ENCODE peak calls at places on chromosomes 11 and 22, in four cellular contexts. L is brain microvascular endothelial cell, J is left lung, I is psoas muscle. C is an unnamed sample.

GRCh38 chr11:85718991-85719807 is 33.2 kb upstream of the CCDC89 start:
- DNase-seq in L (peak), J (peak), I (peak), C (no peak)

GRCh38 chr11:17386331-17387084 is 2.0 kb downstream of the KCNJ11 start:
- DNase-seq in L (peak), J (peak), I (peak), C (no peak)

GRCh38 chr11:65506770-65507485 is 8.1 kb downstream of the MALAT1 start:
- DNase-seq in L (peak), J (no peak), I (peak), C (peak)

GRCh38 chr22:41908409-41909289 is 6.2 kb downstream of the SHISA8 start:
- DNase-seq in L (no peak), J (no peak), I (no peak), C (no peak)

GRCh38 chr22:48900327-48900597 is 927.4 kb downstream of the BRD1 start:
- DNase-seq in L (no peak), J (no peak), I (no peak), C (no peak)

GRCh38 chr11:118846181-118846946 is 37.3 kb upstream of the CXCR5 start:
- DNase-seq in L (no peak), J (no peak), I (no peak), C (no peak)

GRCh38 chr11:3123761-3124733 is 41.1 kb downstream of the OSBPL5 start:
- DNase-seq in L (peak), J (peak), I (peak), C (peak)

GRCh38 chr22:17791196-17791595 is 16.9 kb upstream of the BID start:
- DNase-seq in L (no peak), J (no peak), I (no peak), C (no peak)

GRCh38 chr11:13635290-13635689 is 33.2 kb upstream of the FAR1 start:
- DNase-seq in L (no peak), J (no peak), I (no peak), C (no peak)

GRCh38 chr22:39234867-39235687 is 9.7 kb downstream of the PDGFB start:
- DNase-seq in L (no peak), J (peak), I (peak), C (no peak)

GRCh38 chr11:58965246-58965985 is 26.1 kb downstream of the GLYATL1 start:
- DNase-seq in L (no peak), J (no peak), I (no peak), C (no peak)

GRCh38 chr11:113477321-113477720 is 2.1 kb upstream of the DRD2 start:
- DNase-seq in L (no peak), J (no peak), I (no peak), C (no peak)

GRCh38 chr11:124746621-124747243 is 5.3 kb downstream of the VSIG2 start:
- DNase-seq in L (peak), J (peak), I (peak), C (peak)

GRCh38 chr11:12693075-12693473 is 18.9 kb downstream of the TEAD1 start:
- DNase-seq in L (no peak), J (no peak), I (no peak), C (no peak)

GRCh38 chr11:61173456-61173855 is 12.2 kb upstream of the VPS37C start:
- DNase-seq in L (no peak), J (no peak), I (no peak), C (no peak)

GRCh38 chr22:43848366-43849171 is 13.7 kb downstream of the SULT4A1 start:
- DNase-seq in L (no peak), J (peak), I (no peak), C (no peak)
- TF ChIP-seq CTCF in L (peak), J (no peak), I (peak), C (no peak)

GRCh38 chr11:90476442-90477007 is 253.7 kb upstream of the CHORDC1 start:
- DNase-seq in L (peak), J (no peak), I (no peak), C (no peak)
- TF ChIP-seq CTCF in L (peak), J (no peak), I (peak), C (no peak)

DNA sequence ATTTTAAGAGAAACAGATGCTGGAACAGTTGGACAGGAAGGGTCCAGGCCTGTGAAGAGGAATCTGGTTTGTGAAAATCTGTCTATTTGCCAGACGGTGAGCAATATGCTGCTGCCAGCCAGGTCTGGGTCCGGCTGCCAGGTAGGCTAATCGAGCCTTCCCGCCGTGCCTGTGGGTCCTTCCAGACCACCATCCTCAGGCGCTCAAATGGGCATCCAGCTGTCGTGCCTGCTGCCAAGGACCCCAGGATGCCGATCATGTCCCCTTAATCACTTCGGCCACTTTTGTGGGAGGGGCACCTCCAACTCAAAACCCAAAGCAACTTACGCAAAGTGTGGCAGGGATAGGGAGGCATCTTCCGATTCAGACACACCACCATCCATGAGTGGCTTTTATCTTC is 528.5 kb downstream of the MIAT start:
- DNase-seq in L (no peak), J (no peak), I (no peak), C (no peak)
- TF ChIP-seq CTCF in L (no peak), J (no peak), I (no peak), C (no peak)

GRCh38 chr11:73330569-73331093 is 22.6 kb downstream of the ARHGEF17 start:
- DNase-seq in L (peak), J (no peak), I (no peak), C (no peak)
- TF ChIP-seq CTCF in L (peak), J (no peak), I (no peak), C (no peak)

GRCh38 chr11:23103403-23103802 is 243.1 kb upstream of the CCDC179 start:
- DNase-seq in L (no peak), J (no peak), I (no peak), C (no peak)
- TF ChIP-seq CTCF in L (no peak), J (no peak), I (no peak), C (no peak)

DNA sequence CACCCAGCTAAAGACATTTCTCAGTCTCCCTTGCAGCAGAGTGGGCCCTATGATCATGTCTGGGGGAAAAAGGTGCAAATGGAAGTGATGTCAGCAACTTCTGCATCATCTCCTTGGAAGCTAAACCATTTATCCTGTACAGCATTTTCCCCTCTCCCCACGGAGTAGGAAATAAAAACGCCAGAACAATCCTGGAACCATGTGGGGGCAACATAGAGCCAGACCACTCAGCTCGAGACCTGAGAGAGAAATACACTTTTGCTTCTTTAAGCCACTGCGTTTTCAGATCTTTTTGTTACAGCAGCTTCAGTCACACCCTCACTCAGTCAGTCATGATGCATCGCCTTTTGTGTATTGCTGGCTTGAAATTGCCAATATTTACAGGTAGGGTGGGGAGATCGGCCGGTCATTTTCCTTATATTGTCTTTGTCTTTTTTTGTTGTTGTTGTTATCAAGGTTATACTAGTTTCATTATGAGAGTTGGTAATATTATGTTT is 9.1 kb upstream of the RAC2 start:
- DNase-seq in L (no peak), J (no peak), I (no peak), C (no peak)
- TF ChIP-seq CTCF in L (peak), J (no peak), I (no peak), C (no peak)

DNA sequence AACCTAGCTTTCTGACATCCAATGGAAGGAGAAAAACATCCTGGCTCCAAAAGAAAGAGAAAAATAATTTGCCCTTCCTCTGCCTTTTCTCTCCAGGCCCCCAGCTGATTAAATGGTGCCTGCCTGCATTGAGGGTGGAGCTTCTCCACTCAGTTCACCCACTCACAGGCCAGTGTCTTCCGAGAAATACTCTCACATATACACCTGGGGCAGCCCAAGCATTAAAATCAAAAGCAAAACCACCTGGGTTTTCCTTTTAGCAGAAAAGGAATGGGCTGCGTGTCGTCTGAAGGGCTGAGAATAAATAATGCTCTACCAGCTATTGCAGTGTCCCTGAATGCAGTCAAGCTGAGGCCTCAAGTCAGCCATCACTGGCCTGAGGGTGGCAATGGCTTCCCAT is 1143.8 kb upstream of the TENM4 start:
- DNase-seq in L (no peak), J (no peak), I (no peak), C (no peak)
- TF ChIP-seq CTCF in L (no peak), J (no peak), I (no peak), C (no peak)

DNA sequence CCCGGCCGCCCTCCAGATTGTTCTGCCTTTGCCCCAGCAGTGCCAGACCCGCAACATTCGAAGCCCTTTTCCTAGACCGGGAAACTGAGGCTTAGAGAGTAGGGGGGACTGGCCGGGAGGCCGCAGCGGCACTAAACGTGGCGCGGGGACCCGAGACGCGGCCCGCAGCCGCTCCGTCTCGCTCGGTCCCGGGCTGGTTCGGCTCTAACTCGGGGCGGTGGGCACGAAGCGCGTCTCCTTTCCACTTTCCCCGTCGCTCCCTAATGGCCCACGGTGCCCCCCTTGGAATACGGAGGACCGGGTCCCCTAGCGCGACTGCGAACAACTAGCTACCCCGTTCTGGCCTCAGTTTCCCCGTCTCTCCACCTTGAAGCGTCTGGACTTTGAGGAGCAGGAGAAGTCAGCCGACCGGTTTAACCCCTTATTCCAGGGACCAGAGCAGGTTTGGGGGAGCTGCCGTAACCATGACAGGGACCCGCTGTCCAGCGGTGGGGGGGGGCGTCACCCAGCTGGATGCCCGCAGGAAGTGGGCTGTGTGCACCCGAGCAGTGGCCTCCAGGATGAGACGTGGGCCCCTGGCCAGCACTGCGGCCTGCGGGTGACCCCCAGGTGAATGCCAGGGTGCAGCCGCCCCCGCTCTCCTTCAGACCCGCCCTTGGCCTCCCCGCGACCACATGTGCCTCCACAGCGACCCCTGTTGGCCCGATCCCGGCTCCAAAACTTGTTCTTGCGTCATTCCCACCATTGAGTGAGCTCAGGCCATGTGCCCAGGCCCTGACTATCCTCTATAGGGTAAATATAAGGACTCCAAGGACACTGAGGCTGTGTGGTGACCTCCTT is 1.1 kb downstream of the CDC42EP1 start:
- DNase-seq in L (peak), J (peak), I (peak), C (peak)
- TF ChIP-seq CTCF in L (peak), J (peak), I (peak), C (no peak)

GRCh38 chr11:133041165-133041564 is 491.1 kb downstream of the OPCML start:
- DNase-seq in L (no peak), J (no peak), I (no peak), C (no peak)
- TF ChIP-seq CTCF in L (peak), J (no peak), I (no peak), C (no peak)